ENCODE peak calls at places on chromosome 4, in eight cellular contexts. One of them, this sample, is unnamed. For H3K36me3, the result is how much of the 10 kb centered on the place peaks cover.

GRCh38 chr4:110371016-110371795 is 104.7 kb upstream of the ENPEP start:
- DNase-seq in left lung: no peak
- DNase-seq in neuronal stem cell: no peak
- DNase-seq in naive thymus-derived CD4-positive, alpha-beta T cell: no peak
- DNase-seq in K562: no peak
- DNase-seq in OCI-LY7: no peak
- DNase-seq in CD8-positive, alpha-beta memory T cell: no peak
- DNase-seq in tibial artery: no peak
- DNase-seq in this sample: peak

GRCh38 chr4:23773884-23774636 is 115.8 kb downstream of the PPARGC1A start:
- DNase-seq in tibial artery: no peak
- DNase-seq in naive thymus-derived CD4-positive, alpha-beta T cell: no peak
- DNase-seq in OCI-LY7: no peak
- DNase-seq in left lung: no peak
- DNase-seq in neuronal stem cell: no peak
- DNase-seq in K562: no peak
- DNase-seq in CD8-positive, alpha-beta memory T cell: no peak
- DNase-seq in this sample: no peak

GRCh38 chr4:18689308-18689915 is 667.9 kb upstream of the LCORL start:
- DNase-seq in K562: peak
- DNase-seq in left lung: no peak
- DNase-seq in CD8-positive, alpha-beta memory T cell: no peak
- DNase-seq in tibial artery: peak
- DNase-seq in OCI-LY7: peak
- DNase-seq in neuronal stem cell: peak
- DNase-seq in naive thymus-derived CD4-positive, alpha-beta T cell: peak
- DNase-seq in this sample: peak

GRCh38 chr4:6419452-6420028 is 52.9 kb downstream of the PPP2R2C start:
- DNase-seq in neuronal stem cell: no peak
- DNase-seq in K562: no peak
- DNase-seq in OCI-LY7: no peak
- DNase-seq in CD8-positive, alpha-beta memory T cell: no peak
- DNase-seq in tibial artery: no peak
- DNase-seq in naive thymus-derived CD4-positive, alpha-beta T cell: no peak
- DNase-seq in left lung: no peak
- DNase-seq in this sample: no peak

GRCh38 chr4:147309434-147309833 is 171.5 kb upstream of the EDNRA start:
- DNase-seq in K562: no peak
- DNase-seq in left lung: no peak
- DNase-seq in neuronal stem cell: no peak
- DNase-seq in tibial artery: no peak
- DNase-seq in CD8-positive, alpha-beta memory T cell: no peak
- DNase-seq in OCI-LY7: no peak
- DNase-seq in naive thymus-derived CD4-positive, alpha-beta T cell: no peak
- DNase-seq in this sample: no peak

GRCh38 chr4:182975806-182976205 is 58.6 kb upstream of the DCTD start:
- DNase-seq in left lung: no peak
- DNase-seq in neuronal stem cell: no peak
- DNase-seq in CD8-positive, alpha-beta memory T cell: no peak
- DNase-seq in OCI-LY7: no peak
- DNase-seq in K562: peak
- DNase-seq in naive thymus-derived CD4-positive, alpha-beta T cell: no peak
- DNase-seq in tibial artery: no peak
- DNase-seq in this sample: no peak

GRCh38 chr4:33709247-33709646 is 2535.1 kb downstream of the ARAP2 start:
- DNase-seq in CD8-positive, alpha-beta memory T cell: no peak
- DNase-seq in K562: no peak
- DNase-seq in left lung: no peak
- DNase-seq in neuronal stem cell: no peak
- DNase-seq in tibial artery: no peak
- DNase-seq in OCI-LY7: no peak
- DNase-seq in naive thymus-derived CD4-positive, alpha-beta T cell: no peak
- DNase-seq in this sample: no peak

GRCh38 chr4:32207456-32207855 is 1487.3 kb downstream of the PCDH7 start:
- DNase-seq in K562: no peak
- DNase-seq in CD8-positive, alpha-beta memory T cell: no peak
- DNase-seq in tibial artery: no peak
- DNase-seq in OCI-LY7: no peak
- DNase-seq in naive thymus-derived CD4-positive, alpha-beta T cell: no peak
- DNase-seq in neuronal stem cell: no peak
- DNase-seq in left lung: no peak
- DNase-seq in this sample: no peak

GRCh38 chr4:61958591-61958990 is 758.5 kb downstream of the ADGRL3 start:
- DNase-seq in naive thymus-derived CD4-positive, alpha-beta T cell: no peak
- DNase-seq in K562: no peak
- DNase-seq in neuronal stem cell: no peak
- DNase-seq in left lung: no peak
- DNase-seq in tibial artery: no peak
- DNase-seq in CD8-positive, alpha-beta memory T cell: no peak
- DNase-seq in OCI-LY7: no peak
- DNase-seq in this sample: no peak

GRCh38 chr4:183405371-183405770 is 39.1 kb upstream of the CDKN2AIP start:
- DNase-seq in CD8-positive, alpha-beta memory T cell: no peak
- DNase-seq in K562: no peak
- DNase-seq in OCI-LY7: no peak
- DNase-seq in left lung: no peak
- DNase-seq in naive thymus-derived CD4-positive, alpha-beta T cell: no peak
- DNase-seq in neuronal stem cell: no peak
- DNase-seq in tibial artery: no peak
- DNase-seq in this sample: no peak

GRCh38 chr4:60485279-60485678 is 714.8 kb upstream of the ADGRL3 start:
- DNase-seq in tibial artery: no peak
- DNase-seq in neuronal stem cell: no peak
- DNase-seq in CD8-positive, alpha-beta memory T cell: no peak
- DNase-seq in naive thymus-derived CD4-positive, alpha-beta T cell: no peak
- DNase-seq in K562: no peak
- DNase-seq in OCI-LY7: no peak
- DNase-seq in left lung: no peak
- DNase-seq in this sample: no peak

GRCh38 chr4:101178731-101179130 is 168.6 kb downstream of the PPP3CA start:
- DNase-seq in K562: no peak
- DNase-seq in left lung: no peak
- DNase-seq in naive thymus-derived CD4-positive, alpha-beta T cell: no peak
- DNase-seq in tibial artery: no peak
- DNase-seq in CD8-positive, alpha-beta memory T cell: no peak
- DNase-seq in OCI-LY7: no peak
- DNase-seq in neuronal stem cell: no peak
- DNase-seq in this sample: no peak

GRCh38 chr4:81607947-81608346 is 136.2 kb upstream of the RASGEF1B start:
- DNase-seq in OCI-LY7: no peak
- DNase-seq in naive thymus-derived CD4-positive, alpha-beta T cell: no peak
- DNase-seq in CD8-positive, alpha-beta memory T cell: no peak
- DNase-seq in tibial artery: no peak
- DNase-seq in left lung: no peak
- DNase-seq in K562: no peak
- DNase-seq in neuronal stem cell: no peak
- DNase-seq in this sample: no peak

GRCh38 chr4:174663254-174663653 is 141.0 kb upstream of the HPGD start:
- DNase-seq in neuronal stem cell: no peak
- DNase-seq in OCI-LY7: no peak
- DNase-seq in left lung: no peak
- DNase-seq in tibial artery: no peak
- DNase-seq in naive thymus-derived CD4-positive, alpha-beta T cell: no peak
- DNase-seq in CD8-positive, alpha-beta memory T cell: no peak
- DNase-seq in K562: no peak
- DNase-seq in this sample: no peak

GRCh38 chr4:73868206-73869129 is 725 bp upstream of the CXCL1 start:
- DNase-seq in neuronal stem cell: peak
- DNase-seq in K562: no peak
- DNase-seq in OCI-LY7: no peak
- DNase-seq in left lung: no peak
- DNase-seq in tibial artery: no peak
- DNase-seq in CD8-positive, alpha-beta memory T cell: no peak
- DNase-seq in naive thymus-derived CD4-positive, alpha-beta T cell: no peak
- DNase-seq in this sample: no peak

GRCh38 chr4:154414796-154415195 is 76.8 kb downstream of the DCHS2 start:
- DNase-seq in tibial artery: no peak
- DNase-seq in CD8-positive, alpha-beta memory T cell: no peak
- DNase-seq in neuronal stem cell: no peak
- DNase-seq in left lung: no peak
- DNase-seq in naive thymus-derived CD4-positive, alpha-beta T cell: no peak
- DNase-seq in K562: no peak
- DNase-seq in OCI-LY7: no peak
- DNase-seq in this sample: no peak

GRCh38 chr4:47615385-47615784 is 130.3 kb downstream of the ATP10D start:
- DNase-seq in tibial artery: no peak
- DNase-seq in K562: no peak
- DNase-seq in CD8-positive, alpha-beta memory T cell: no peak
- DNase-seq in naive thymus-derived CD4-positive, alpha-beta T cell: no peak
- DNase-seq in left lung: no peak
- DNase-seq in neuronal stem cell: no peak
- DNase-seq in OCI-LY7: no peak
- DNase-seq in this sample: no peak

GRCh38 chr4:168390041-168390440 is 71.5 kb upstream of the DDX60 start:
- DNase-seq in OCI-LY7: no peak
- DNase-seq in CD8-positive, alpha-beta memory T cell: no peak
- DNase-seq in K562: no peak
- DNase-seq in neuronal stem cell: no peak
- DNase-seq in left lung: no peak
- DNase-seq in tibial artery: no peak
- DNase-seq in naive thymus-derived CD4-positive, alpha-beta T cell: no peak
- DNase-seq in this sample: no peak
- H3K4me3 ChIP-seq in OCI-LY7: no peak
- H3K4me3 ChIP-seq in CD8-positive, alpha-beta memory T cell: no peak
- H3K4me3 ChIP-seq in K562: no peak
- H3K4me3 ChIP-seq in neuronal stem cell: no peak
- H3K4me3 ChIP-seq in left lung: no peak
- H3K4me3 ChIP-seq in tibial artery: no peak
- H3K4me3 ChIP-seq in naive thymus-derived CD4-positive, alpha-beta T cell: no peak
- H3K4me3 ChIP-seq in this sample: no peak

GRCh38 chr4:145843148-145843547 is 95.5 kb downstream of the ZNF827 start:
- DNase-seq in left lung: no peak
- DNase-seq in neuronal stem cell: no peak
- DNase-seq in K562: no peak
- DNase-seq in tibial artery: no peak
- DNase-seq in CD8-positive, alpha-beta memory T cell: no peak
- DNase-seq in naive thymus-derived CD4-positive, alpha-beta T cell: no peak
- DNase-seq in OCI-LY7: no peak
- DNase-seq in this sample: peak

GRCh38 chr4:145839151-145839550 is 99.5 kb downstream of the ZNF827 start:
- DNase-seq in tibial artery: no peak
- DNase-seq in naive thymus-derived CD4-positive, alpha-beta T cell: no peak
- DNase-seq in neuronal stem cell: no peak
- DNase-seq in CD8-positive, alpha-beta memory T cell: no peak
- DNase-seq in K562: no peak
- DNase-seq in OCI-LY7: no peak
- DNase-seq in left lung: peak
- DNase-seq in this sample: no peak

GRCh38 chr4:145840801-145841200 is 97.8 kb downstream of the ZNF827 start:
- DNase-seq in OCI-LY7: no peak
- DNase-seq in left lung: no peak
- DNase-seq in neuronal stem cell: no peak
- DNase-seq in K562: no peak
- DNase-seq in tibial artery: no peak
- DNase-seq in naive thymus-derived CD4-positive, alpha-beta T cell: no peak
- DNase-seq in CD8-positive, alpha-beta memory T cell: no peak
- DNase-seq in this sample: no peak

GRCh38 chr4:145842224-145842887 is 96.3 kb downstream of the ZNF827 start:
- DNase-seq in K562: no peak
- DNase-seq in tibial artery: no peak
- DNase-seq in CD8-positive, alpha-beta memory T cell: no peak
- DNase-seq in neuronal stem cell: no peak
- DNase-seq in left lung: no peak
- DNase-seq in OCI-LY7: no peak
- DNase-seq in naive thymus-derived CD4-positive, alpha-beta T cell: no peak
- DNase-seq in this sample: no peak

GRCh38 chr4:145840162-145840768 is 98.4 kb downstream of the ZNF827 start:
- DNase-seq in K562: peak
- DNase-seq in OCI-LY7: peak
- DNase-seq in CD8-positive, alpha-beta memory T cell: peak
- DNase-seq in tibial artery: no peak
- DNase-seq in left lung: no peak
- DNase-seq in neuronal stem cell: no peak
- DNase-seq in naive thymus-derived CD4-positive, alpha-beta T cell: peak
- DNase-seq in this sample: peak
- H3K27ac ChIP-seq in K562: no peak
- H3K27ac ChIP-seq in OCI-LY7: no peak
- H3K27ac ChIP-seq in CD8-positive, alpha-beta memory T cell: no peak
- H3K27ac ChIP-seq in tibial artery: no peak
- H3K27ac ChIP-seq in left lung: no peak
- H3K27ac ChIP-seq in neuronal stem cell: no peak
- H3K27ac ChIP-seq in naive thymus-derived CD4-positive, alpha-beta T cell: no peak
- H3K27ac ChIP-seq in this sample: no peak

DNA sequence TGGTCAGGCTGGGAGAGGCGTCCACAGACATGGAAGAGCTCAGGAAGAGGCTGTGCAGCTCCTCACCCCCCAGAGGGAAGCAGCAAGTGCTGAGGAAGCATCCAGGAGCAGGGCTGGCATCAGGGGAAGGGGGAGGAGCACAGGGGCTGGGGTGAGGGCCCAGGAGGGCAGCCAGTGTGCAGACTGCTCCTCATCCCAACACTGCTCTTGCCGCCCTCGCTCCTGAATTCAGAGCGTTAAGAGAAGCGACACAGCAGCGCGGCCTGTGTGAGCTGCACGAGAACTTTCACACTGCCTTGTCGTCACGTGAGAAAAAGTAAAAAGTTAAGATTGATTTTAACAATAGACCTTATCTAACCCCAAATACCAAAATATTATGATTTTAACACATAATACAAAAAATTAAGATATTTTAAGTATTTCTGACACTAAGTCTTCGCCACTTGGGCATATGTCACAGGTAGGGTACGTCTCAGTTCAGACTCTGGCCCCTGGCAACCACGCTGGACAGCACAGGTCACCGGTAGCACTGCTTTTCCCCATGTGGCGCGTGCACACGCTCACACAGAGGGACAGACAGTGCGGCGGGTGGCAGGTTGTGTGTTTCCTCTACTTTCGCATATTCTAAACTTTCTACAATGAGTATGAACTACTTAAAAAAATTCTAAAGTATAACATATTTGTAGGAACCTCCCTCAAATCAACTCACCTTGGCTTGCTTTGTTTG is 19.7 kb downstream of the NOP14 start:
- DNase-seq in OCI-LY7: no peak
- DNase-seq in left lung: peak
- DNase-seq in K562: no peak
- DNase-seq in CD8-positive, alpha-beta memory T cell: no peak
- DNase-seq in naive thymus-derived CD4-positive, alpha-beta T cell: no peak
- DNase-seq in tibial artery: no peak
- DNase-seq in neuronal stem cell: no peak
- DNase-seq in this sample: no peak
- H3K36me3 ChIP-seq in OCI-LY7: half or more
- H3K36me3 ChIP-seq in left lung: under half
- H3K36me3 ChIP-seq in K562: half or more
- H3K36me3 ChIP-seq in CD8-positive, alpha-beta memory T cell: half or more
- H3K36me3 ChIP-seq in naive thymus-derived CD4-positive, alpha-beta T cell: half or more
- H3K36me3 ChIP-seq in tibial artery: half or more
- H3K36me3 ChIP-seq in neuronal stem cell: half or more
- H3K36me3 ChIP-seq in this sample: half or more

GRCh38 chr4:96342790-96343455 is 503.0 kb downstream of the PDHA2 start:
- DNase-seq in CD8-positive, alpha-beta memory T cell: no peak
- DNase-seq in naive thymus-derived CD4-positive, alpha-beta T cell: no peak
- DNase-seq in left lung: no peak
- DNase-seq in K562: no peak
- DNase-seq in neuronal stem cell: no peak
- DNase-seq in OCI-LY7: no peak
- DNase-seq in tibial artery: no peak
- DNase-seq in this sample: no peak

GRCh38 chr4:96347582-96347981 is 507.7 kb downstream of the PDHA2 start:
- DNase-seq in OCI-LY7: no peak
- DNase-seq in tibial artery: no peak
- DNase-seq in left lung: no peak
- DNase-seq in naive thymus-derived CD4-positive, alpha-beta T cell: no peak
- DNase-seq in neuronal stem cell: no peak
- DNase-seq in CD8-positive, alpha-beta memory T cell: no peak
- DNase-seq in K562: no peak
- DNase-seq in this sample: no peak

GRCh38 chr4:96343836-96344235 is 503.9 kb downstream of the PDHA2 start:
- DNase-seq in OCI-LY7: no peak
- DNase-seq in neuronal stem cell: no peak
- DNase-seq in CD8-positive, alpha-beta memory T cell: no peak
- DNase-seq in tibial artery: no peak
- DNase-seq in naive thymus-derived CD4-positive, alpha-beta T cell: no peak
- DNase-seq in left lung: no peak
- DNase-seq in K562: no peak
- DNase-seq in this sample: no peak
- H3K4me3 ChIP-seq in OCI-LY7: no peak
- H3K4me3 ChIP-seq in neuronal stem cell: no peak
- H3K4me3 ChIP-seq in CD8-positive, alpha-beta memory T cell: no peak
- H3K4me3 ChIP-seq in tibial artery: no peak
- H3K4me3 ChIP-seq in naive thymus-derived CD4-positive, alpha-beta T cell: no peak
- H3K4me3 ChIP-seq in left lung: no peak
- H3K4me3 ChIP-seq in K562: no peak
- H3K4me3 ChIP-seq in this sample: no peak

This sample was measured in SK-N-MC.